ENCODE peak calls at places on chromosomes 11 and 22, in five cellular contexts. G, C, N, R and V are unnamed samples.

GRCh38 chr22:28341001-28341400 is 338.6 kb downstream of the TTC28 start:
- DNase-seq in C (no peak), G (no peak), R (peak), N (no peak), V (no peak)

GRCh38 chr11:95095858-95096587 is 6.4 kb downstream of the ENDOD1 start:
- DNase-seq in N (no peak), C (no peak), G (no peak), R (peak), V (no peak)

GRCh38 chr11:2870955-2871720 is 14.4 kb downstream of the CDKN1C start:
- DNase-seq in G (no peak), C (no peak), R (no peak), N (peak), V (no peak)

GRCh38 chr22:20569059-20570058 is 61.9 kb downstream of the MED15 start:
- DNase-seq in C (peak), G (no peak), R (peak), N (no peak), V (peak)

GRCh38 chr11:35330924-35331323 is 88.4 kb downstream of the SLC1A2 start:
- DNase-seq in G (no peak), N (no peak), R (no peak), C (peak), V (no peak)

GRCh38 chr11:123519055-123519796 is 89.2 kb downstream of the GRAMD1B start:
- DNase-seq in C (no peak), R (no peak), G (peak), N (no peak), V (no peak)

GRCh38 chr11:73998846-73999575 is 9.9 kb downstream of the UCP3 start:
- DNase-seq in R (no peak), C (no peak), N (no peak), G (no peak), V (no peak)

GRCh38 chr22:37431366-37431765 is 4.1 kb upstream of the ELFN2 start:
- DNase-seq in R (no peak), C (no peak), G (no peak), N (no peak), V (no peak)

GRCh38 chr11:117535201-117535869 is 207.7 kb downstream of the CEP164 start:
- DNase-seq in G (peak), N (peak), C (no peak), R (no peak), V (no peak)

GRCh38 chr11:120337896-120338840 is 2.0 kb downstream of the ARHGEF12 start:
- DNase-seq in G (no peak), R (no peak), N (no peak), C (no peak), V (no peak)

GRCh38 chr22:41261541-41262249 is 21.0 kb upstream of the CHADL start:
- DNase-seq in G (no peak), N (no peak), C (no peak), R (no peak), V (no peak)

GRCh38 chr11:128213461-128213860 is 373.9 kb downstream of the ETS1 start:
- DNase-seq in R (no peak), N (no peak), C (no peak), G (no peak), V (no peak)

GRCh38 chr11:81673001-81673400 is 1060.7 kb downstream of the FAM181B start:
- DNase-seq in C (no peak), G (no peak), N (no peak), R (no peak), V (no peak)

GRCh38 chr11:105910095-105910715 is 111.8 kb downstream of the MSANTD4 start:
- DNase-seq in C (no peak), N (peak), G (no peak), R (no peak), V (no peak)

GRCh38 chr11:86896486-86896885 is 58.7 kb downstream of the FZD4 start:
- DNase-seq in G (no peak), C (no peak), R (peak), N (no peak), V (no peak)

GRCh38 chr11:370087-370941 is 1.0 kb downstream of the B4GALNT4 start:
- DNase-seq in R (no peak), G (no peak), C (no peak), N (peak), V (no peak)

GRCh38 chr11:106789406-106789805 is 228.9 kb downstream of the GUCY1A2 start:
- DNase-seq in R (no peak), C (no peak), N (no peak), G (no peak), V (no peak)

GRCh38 chr11:69018924-69019323 is 5.9 kb upstream of the MRGPRF start:
- DNase-seq in R (no peak), C (no peak), N (no peak), G (no peak), V (no peak)

GRCh38 chr11:12005476-12005875 is 3.0 kb downstream of the DKK3 start:
- DNase-seq in R (peak), C (no peak), G (no peak), N (no peak), V (no peak)

GRCh38 chr11:32131321-32131720 is 40.4 kb downstream of the RCN1 start:
- DNase-seq in G (no peak), N (no peak), R (no peak), C (no peak), V (no peak)

GRCh38 chr22:20196094-20196840 is 45.4 kb upstream of the CCDC188 start:
- DNase-seq in G (no peak), N (no peak), C (no peak), R (no peak), V (no peak)

GRCh38 chr22:47622541-47622940 is 860.1 kb downstream of the TBC1D22A start:
- DNase-seq in N (no peak), G (no peak), R (no peak), C (no peak), V (no peak)

GRCh38 chr22:17705565-17706450 is 67.3 kb downstream of the BCL2L13 start:
- DNase-seq in C (no peak), R (no peak), N (no peak), G (no peak), V (no peak)

GRCh38 chr22:32700186-32700882 is 101.2 kb upstream of the TIMP3 start:
- DNase-seq in N (no peak), R (peak), C (no peak), G (no peak), V (no peak)

GRCh38 chr11:96050435-96051182 is 126.7 kb upstream of the MTMR2 start:
- DNase-seq in C (no peak), R (no peak), N (no peak), G (no peak), V (no peak)

GRCh38 chr11:38711110-38711509 is 2113.1 kb upstream of the RAG2 start:
- DNase-seq in C (no peak), R (no peak), N (no peak), G (no peak), V (no peak)

GRCh38 chr11:117328414-117329010 is 858 bp downstream of the CEP164 start:
- DNase-seq in C (no peak), R (no peak), N (peak), G (no peak), V (no peak)

GRCh38 chr22:49212002-49212401 is 615.7 kb downstream of the BRD1 start:
- DNase-seq in C (no peak), N (no peak), G (no peak), R (no peak), V (no peak)